ENCODE peak calls at places on chromosomes 6 and 20, in nine cellular contexts. F is HCT116; M is mesendoderm; H is CD8-positive, alpha-beta T cell; D is neural progenitor cell; I is fibroblast of lung; T is CD8-positive, alpha-beta memory T cell; Z is spleen; W is H1. P is an unnamed sample.

GRCh38 chr20:62390306-62391164 is 3.6 kb downstream of the RPS21 start:
- DNase-seq in F (no peak), M (no peak), H (no peak), D (no peak), I (no peak), T (no peak), Z (no peak), W (no peak), P (no peak)

GRCh38 chr6:104321301-104321700 is 538.4 kb downstream of the HACE1 start:
- DNase-seq in F (no peak), M (no peak), H (no peak), D (no peak), I (no peak), T (no peak), Z (no peak), W (no peak), P (no peak)

GRCh38 chr6:166769648-166770047 is 142.6 kb upstream of the RPS6KA2 start:
- DNase-seq in F (no peak), M (no peak), H (peak), D (no peak), I (no peak), T (no peak), Z (no peak), W (peak), P (no peak)

GRCh38 chr6:80489911-80490635 is 383.6 kb downstream of the BCKDHB start:
- DNase-seq in F (no peak), M (no peak), H (no peak), D (no peak), I (peak), T (no peak), Z (no peak), W (no peak), P (no peak)

GRCh38 chr6:14270925-14271791 is 153.6 kb downstream of the CD83 start:
- DNase-seq in F (peak), M (no peak), H (peak), D (no peak), I (peak), T (no peak), Z (no peak), W (peak), P (no peak)

GRCh38 chr6:31586013-31586412 is at the start of gene LST1:
- DNase-seq in F (no peak), M (no peak), H (no peak), D (no peak), I (no peak), T (no peak), Z (no peak), W (no peak), P (no peak)

GRCh38 chr6:150514806-150515362 is 84.8 kb upstream of the PLEKHG1 start:
- DNase-seq in F (no peak), M (no peak), H (no peak), D (no peak), I (peak), T (no peak), Z (no peak), W (no peak), P (no peak)

GRCh38 chr6:56328366-56328765 is 81.0 kb upstream of the COL21A1 start:
- DNase-seq in F (no peak), M (no peak), H (no peak), D (no peak), I (no peak), T (no peak), Z (no peak), W (no peak), P (no peak)

GRCh38 chr20:57791178-57791945 is 81.5 kb upstream of the PMEPA1 start:
- DNase-seq in F (no peak), M (no peak), H (no peak), D (no peak), I (no peak), T (no peak), Z (no peak), W (no peak), P (no peak)

GRCh38 chr20:57788936-57789613 is 79.3 kb upstream of the PMEPA1 start:
- DNase-seq in F (no peak), M (no peak), H (no peak), D (no peak), I (no peak), T (no peak), Z (peak), W (no peak), P (no peak)

GRCh38 chr20:57787969-57788781 is 78.4 kb upstream of the PMEPA1 start:
- DNase-seq in F (no peak), M (no peak), H (no peak), D (no peak), I (no peak), T (no peak), Z (peak), W (no peak), P (no peak)

GRCh38 chr20:57791946-57792328 is 82.1 kb upstream of the PMEPA1 start:
- DNase-seq in F (no peak), M (no peak), H (no peak), D (no peak), I (no peak), T (no peak), Z (peak), W (no peak), P (no peak)

GRCh38 chr20:57790176-57790575 is 80.4 kb upstream of the PMEPA1 start:
- DNase-seq in F (no peak), M (no peak), H (no peak), D (no peak), I (no peak), T (no peak), Z (peak), W (no peak), P (no peak)
- H3K27ac ChIP-seq in F (no peak), M (no peak), H (no peak), D (no peak), I (no peak), T (no peak), Z (no peak), W (no peak), P (no peak)

GRCh38 chr6:28777147-28777461 is 146.7 kb downstream of the TRIM27 start:
- DNase-seq in F (no peak), M (no peak), H (no peak), D (no peak), I (no peak), T (no peak), Z (no peak), W (no peak), P (no peak)
- H3K4me3 ChIP-seq in F (no peak), M (no peak), H (no peak), D (peak), I (no peak), T (no peak), Z (no peak), W (peak), P (no peak)

GRCh38 chr6:12029979-12030737 is 18.0 kb downstream of the HIVEP1 start:
- DNase-seq in F (no peak), M (no peak), H (no peak), D (no peak), I (no peak), T (no peak), Z (no peak), W (no peak), P (no peak)

GRCh38 chr6:12033770-12034169 is 21.7 kb downstream of the HIVEP1 start:
- DNase-seq in F (no peak), M (no peak), H (no peak), D (no peak), I (peak), T (no peak), Z (no peak), W (no peak), P (no peak)

GRCh38 chr6:12032783-12033573 is 20.9 kb downstream of the HIVEP1 start:
- DNase-seq in F (no peak), M (no peak), H (no peak), D (no peak), I (no peak), T (no peak), Z (no peak), W (no peak), P (no peak)

GRCh38 chr6:12028194-12028593 is 16.1 kb downstream of the HIVEP1 start:
- DNase-seq in F (no peak), M (no peak), H (no peak), D (no peak), I (no peak), T (no peak), Z (no peak), W (no peak), P (no peak)

DNA sequence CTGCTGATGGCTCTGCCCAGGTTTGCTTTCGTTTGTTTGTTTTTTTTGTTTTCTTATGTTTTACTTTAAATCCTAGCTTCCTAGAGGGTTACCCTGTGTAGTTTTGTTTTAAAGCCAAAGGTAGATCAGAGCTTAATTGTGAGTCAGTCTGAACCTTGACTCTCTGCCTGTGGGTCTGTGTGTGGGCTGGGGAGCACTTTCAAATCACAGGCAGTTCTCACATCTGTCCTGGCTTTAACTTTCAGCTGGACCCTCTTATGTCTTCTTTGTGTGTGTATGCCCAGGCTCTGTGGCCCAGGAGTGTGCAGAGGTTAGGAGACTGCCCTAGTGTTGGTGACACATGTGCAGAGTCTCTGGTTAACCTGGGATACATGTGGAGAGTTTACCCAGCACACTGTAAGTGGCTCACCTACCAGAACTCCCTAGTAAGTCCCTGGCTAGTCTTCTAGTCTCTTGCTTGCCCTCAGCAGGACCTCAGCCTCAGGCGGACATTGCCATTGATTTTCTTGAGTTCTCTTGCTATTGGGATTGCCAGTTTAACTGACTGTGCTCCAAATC is 19.0 kb downstream of the HIVEP1 start:
- DNase-seq in F (no peak), M (no peak), H (no peak), D (no peak), I (peak), T (no peak), Z (no peak), W (no peak), P (no peak)
- H3K27ac ChIP-seq in F (no peak), M (no peak), H (no peak), D (no peak), I (no peak), T (no peak), Z (no peak), W (no peak), P (peak)

GRCh38 chr20:32068174-32068573 is 16.1 kb downstream of the HCK start:
- DNase-seq in F (no peak), M (no peak), H (no peak), D (no peak), I (no peak), T (no peak), Z (no peak), W (no peak), P (no peak)

GRCh38 chr20:32064667-32065066 is 12.6 kb downstream of the HCK start:
- DNase-seq in F (no peak), M (no peak), H (no peak), D (no peak), I (no peak), T (no peak), Z (no peak), W (no peak), P (no peak)

GRCh38 chr20:32070282-32070681 is 18.2 kb downstream of the HCK start:
- DNase-seq in F (no peak), M (no peak), H (no peak), D (no peak), I (no peak), T (no peak), Z (no peak), W (no peak), P (no peak)

GRCh38 chr20:32070690-32071213 is 18.7 kb downstream of the HCK start:
- DNase-seq in F (no peak), M (no peak), H (no peak), D (no peak), I (no peak), T (no peak), Z (no peak), W (no peak), P (no peak)

DNA sequence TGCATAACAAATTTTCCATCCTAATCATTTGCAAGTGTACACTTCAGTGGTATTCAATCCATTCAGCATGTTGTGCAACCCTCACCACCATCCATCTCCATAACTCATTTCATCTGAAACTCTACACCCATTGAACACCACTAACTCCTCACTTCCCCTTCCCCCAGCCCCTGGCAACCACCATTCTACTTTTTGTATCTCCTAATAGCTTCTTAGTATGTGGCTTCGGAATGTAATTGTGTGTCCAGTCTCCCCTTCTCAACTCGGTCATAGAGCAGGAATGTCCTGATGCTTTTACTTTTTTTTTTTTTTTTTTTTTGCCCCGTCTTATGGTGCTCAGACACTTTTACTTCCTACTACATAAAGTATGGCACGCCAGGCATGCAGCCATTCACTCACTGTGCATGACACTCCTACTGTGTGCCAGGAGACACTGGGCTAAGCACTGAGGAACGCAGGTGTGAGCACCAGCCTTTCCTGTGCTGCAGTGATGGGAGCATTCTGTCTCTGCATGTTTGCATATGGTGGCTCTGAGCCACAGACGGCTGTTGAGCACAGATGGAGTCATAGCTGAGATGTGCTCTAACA is 15.3 kb downstream of the HCK start:
- DNase-seq in F (no peak), M (no peak), H (no peak), D (no peak), I (peak), T (no peak), Z (no peak), W (no peak), P (no peak)
- H3K4me3 ChIP-seq in F (no peak), M (no peak), H (no peak), D (no peak), I (no peak), T (no peak), Z (no peak), W (no peak), P (no peak)

GRCh38 chr6:121956782-121957181 is 442.7 kb upstream of the HSF2 start:
- DNase-seq in F (no peak), M (no peak), H (no peak), D (no peak), I (no peak), T (no peak), Z (no peak), W (no peak), P (no peak)

GRCh38 chr6:121951077-121951476 is 448.4 kb upstream of the HSF2 start:
- DNase-seq in F (no peak), M (no peak), H (no peak), D (no peak), I (no peak), T (no peak), Z (no peak), W (no peak), P (no peak)

GRCh38 chr6:121951918-121952379 is 447.5 kb upstream of the HSF2 start:
- DNase-seq in F (no peak), M (no peak), H (no peak), D (no peak), I (peak), T (no peak), Z (peak), W (no peak), P (no peak)
- H3K27ac ChIP-seq in F (no peak), M (no peak), H (no peak), D (no peak), I (no peak), T (no peak), Z (no peak), W (no peak), P (peak)

GRCh38 chr20:49318091-49318429 is 40.2 kb upstream of the ZNFX1 start:
- DNase-seq in F (no peak), M (no peak), H (no peak), D (no peak), I (no peak), T (no peak), Z (no peak), W (no peak), P (no peak)
- H3K4me3 ChIP-seq in F (no peak), M (no peak), H (peak), D (peak), I (no peak), T (no peak), Z (no peak), W (peak), P (no peak)